ENCODE peak calls at places on chromosome 17, in five cellular contexts. Z, K, M, W and Q are unnamed samples.

GRCh38 chr17:32265192-32265895 is at the start of gene RHBDL3:
- DNase-seq in K (peak; percentile 42), M (no peak), W (peak; percentile 64), Z (no peak), Q (no peak)

GRCh38 chr17:17226451-17227265 is 10.3 kb downstream of the FLCN start:
- DNase-seq in W (no peak), Z (no peak), K (no peak), M (no peak), Q (no peak)

GRCh38 chr17:1072551-1072961 is 75.6 kb downstream of the TIMM22 start:
- DNase-seq in K (no peak), W (no peak), M (no peak), Z (no peak), Q (no peak)

GRCh38 chr17:29111816-29112499 is 68.2 kb downstream of the MYO18A start:
- DNase-seq in K (peak; percentile 81), W (peak; percentile 72), M (peak; percentile 86), Z (no peak), Q (peak; percentile 62)

GRCh38 chr17:20085283-20085875 is 76.2 kb downstream of the SPECC1 start:
- DNase-seq in K (no peak), M (no peak), W (no peak), Z (no peak), Q (no peak)

GRCh38 chr17:65797809-65798208 is 236.4 kb upstream of the AXIN2 start:
- DNase-seq in K (no peak), W (no peak), M (no peak), Z (no peak), Q (no peak)

GRCh38 chr17:68646626-68647526 is 45.7 kb upstream of the FAM20A start:
- DNase-seq in M (no peak), K (no peak), Z (no peak), W (no peak), Q (no peak)

GRCh38 chr17:81906476-81907218 is 4.6 kb downstream of the PCYT2 start:
- DNase-seq in M (no peak), K (peak; percentile 14), W (no peak), Z (no peak), Q (no peak)

GRCh38 chr17:64504769-64505319 is 1.2 kb downstream of the DDX5 start:
- DNase-seq in Z (no peak), W (no peak), M (no peak), K (no peak), Q (no peak)

GRCh38 chr17:28743243-28744103 is at the start of gene TRAF4:
- DNase-seq in W (peak; percentile 81), K (peak; percentile 79), M (peak; percentile 79), Z (peak; percentile 78), Q (peak; percentile 62)

GRCh38 chr17:66365204-66365524 is 62.8 kb downstream of the PRKCA start:
- DNase-seq in K (no peak), W (no peak), M (no peak), Z (no peak), Q (no peak)

GRCh38 chr17:45394913-45395568 is 37.6 kb downstream of the ARHGAP27 start:
- DNase-seq in K (peak; percentile 59), W (peak; percentile 75), Z (peak; percentile 16), M (peak; percentile 60), Q (peak; percentile 20)

GRCh38 chr17:3030096-3030495 is 33.3 kb downstream of the OR1D5 start:
- DNase-seq in Z (no peak), M (no peak), W (no peak), K (no peak), Q (no peak)

GRCh38 chr17:80760501-80760900 is 215.9 kb downstream of the RPTOR start:
- DNase-seq in W (no peak), Z (no peak), K (no peak), M (no peak), Q (no peak)

GRCh38 chr17:17886253-17886652 is 49.5 kb upstream of the SREBF1 start:
- DNase-seq in M (no peak), K (peak; percentile 55), Z (no peak), W (no peak), Q (no peak)

GRCh38 chr17:55161935-55162555 is 102.7 kb upstream of the HLF start:
- DNase-seq in K (no peak), M (no peak), W (no peak), Z (no peak), Q (no peak)

GRCh38 chr17:40247926-40248495 is 28.9 kb downstream of the WIPF2 start:
- DNase-seq in K (no peak), W (no peak), Z (no peak), M (no peak), Q (no peak)

DNA sequence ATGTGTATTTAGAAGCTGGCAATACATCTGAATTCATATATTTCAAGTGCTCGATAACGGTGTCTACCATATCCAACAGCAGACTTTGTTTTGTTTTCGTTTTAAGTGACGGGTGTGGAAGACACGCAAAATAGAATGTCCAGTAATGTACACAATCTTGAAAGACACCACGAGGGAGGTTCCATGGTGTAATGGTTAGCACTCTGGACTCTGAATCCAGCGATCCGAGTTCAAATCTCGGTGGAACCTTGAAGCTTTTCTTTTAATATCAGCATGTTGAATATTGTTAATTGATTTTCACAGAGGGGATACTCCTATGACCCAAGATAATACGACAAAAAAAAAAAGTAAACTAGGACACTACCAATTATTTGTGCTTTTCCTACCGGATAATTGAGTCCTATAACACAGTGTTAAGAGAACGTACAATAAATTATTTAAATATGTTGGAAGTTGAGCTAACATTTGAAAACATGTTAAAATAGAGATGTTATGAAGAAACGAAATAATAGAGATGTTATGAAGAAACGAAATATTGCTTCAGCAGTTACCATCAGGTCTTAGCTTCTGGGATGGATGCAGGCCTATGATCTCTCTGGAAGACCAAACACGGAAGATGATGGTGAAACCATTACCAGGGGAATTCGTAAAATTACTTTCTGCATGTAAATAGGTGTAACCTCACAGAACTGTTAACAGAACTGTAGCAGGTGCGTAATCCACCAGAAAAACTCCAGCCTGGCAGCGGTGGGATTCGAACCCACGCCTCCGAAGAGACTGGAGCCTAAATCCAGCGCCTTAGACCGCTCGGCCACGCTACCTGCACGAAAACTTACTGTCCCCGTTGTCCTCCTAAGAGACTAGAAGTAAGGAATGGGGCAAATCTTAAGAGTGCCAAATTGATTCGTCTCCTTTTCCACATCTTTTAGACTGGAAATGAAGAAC is 1.5 kb upstream of the ALOXE3 start:
- DNase-seq in M (peak; percentile 91), Z (peak; percentile 60), W (peak; percentile 83), K (peak; percentile 75), Q (peak; percentile 73)
- H3K27ac ChIP-seq in M (peak overlapping the region; percentile 73), Z (peak overlapping the region; percentile 68), W (peak overlapping the region; percentile 69), K (peak overlapping the region; percentile 41), Q (no peak overlapping the region)

GRCh38 chr17:48642843-48643696 is 16.9 kb upstream of the HOXB9 start:
- DNase-seq in K (no peak), M (no peak), Z (no peak), W (no peak), Q (no peak)
- H3K27ac ChIP-seq in K (no peak overlapping the region), M (no peak overlapping the region), Z (no peak overlapping the region), W (no peak overlapping the region), Q (no peak overlapping the region)

GRCh38 chr17:76004750-76005262 is 4.2 kb downstream of the CDK3 start:
- DNase-seq in Z (no peak), W (no peak), M (no peak), K (no peak), Q (no peak)
- H3K27ac ChIP-seq in Z (peak overlapping the region; percentile 49), W (peak overlapping the region; percentile 37), M (no peak overlapping the region), K (no peak overlapping the region), Q (no peak overlapping the region)

GRCh38 chr17:73776978-73777567 is 132.8 kb upstream of the SDK2 start:
- DNase-seq in M (no peak), K (no peak), W (no peak), Z (no peak), Q (no peak)
- H3K27ac ChIP-seq in M (no peak overlapping the region), K (no peak overlapping the region), W (no peak overlapping the region), Z (no peak overlapping the region), Q (no peak overlapping the region)

GRCh38 chr17:30809867-30810266 is 14.6 kb downstream of the CRLF3 start:
- DNase-seq in Z (no peak), K (no peak), M (no peak), W (no peak), Q (no peak)
- H3K27ac ChIP-seq in Z (peak overlapping the region; percentile 7), K (peak overlapping the region; percentile 32), M (no peak overlapping the region), W (no peak overlapping the region), Q (peak overlapping the region; percentile 70)

GRCh38 chr17:79647456-79647915 is 36.6 kb upstream of the RBFOX3 start:
- DNase-seq in K (no peak), M (no peak), Z (no peak), W (no peak), Q (no peak)

GRCh38 chr17:79645022-79645776 is 34.3 kb upstream of the RBFOX3 start:
- DNase-seq in M (no peak), Z (no peak), K (no peak), W (no peak), Q (no peak)

GRCh38 chr17:79646721-79647455 is 36.0 kb upstream of the RBFOX3 start:
- DNase-seq in M (no peak), W (no peak), Z (no peak), K (no peak), Q (no peak)

GRCh38 chr17:79645777-79646088 is 34.9 kb upstream of the RBFOX3 start:
- DNase-seq in K (no peak), Z (no peak), M (no peak), W (no peak), Q (no peak)

DNA sequence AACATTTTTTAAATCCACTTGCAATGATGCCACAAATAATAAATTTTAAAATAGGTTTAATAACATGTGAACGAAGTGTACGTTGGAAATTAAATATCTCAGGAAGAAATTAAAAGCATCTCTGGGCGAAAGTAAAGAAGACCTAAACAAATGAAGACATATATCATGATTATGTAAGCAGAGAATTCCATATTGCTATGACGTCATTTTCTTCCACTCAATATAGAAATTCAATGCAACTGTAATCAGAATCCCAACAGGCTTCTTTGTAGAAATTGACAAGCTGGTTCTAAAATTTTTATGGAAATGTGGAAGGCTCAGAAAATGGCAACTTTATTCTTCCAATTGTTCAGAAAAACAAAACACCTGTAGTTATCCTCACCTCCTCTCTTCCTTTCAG is 33.8 kb upstream of the RBFOX3 start:
- DNase-seq in W (no peak), M (no peak), Z (no peak), K (no peak), Q (no peak)
- H3K27ac ChIP-seq in W (no peak overlapping the region), M (no peak overlapping the region), Z (no peak overlapping the region), K (no peak overlapping the region), Q (no peak overlapping the region)

GRCh38 chr17:38851434-38851833 is 2.1 kb downstream of the RPL23 start:
- DNase-seq in W (no peak), M (no peak), K (no peak), Z (no peak), Q (no peak)
- H3K27ac ChIP-seq in W (no peak overlapping the region), M (no peak overlapping the region), K (no peak overlapping the region), Z (no peak overlapping the region), Q (peak overlapping the region; percentile 86)

DNA sequence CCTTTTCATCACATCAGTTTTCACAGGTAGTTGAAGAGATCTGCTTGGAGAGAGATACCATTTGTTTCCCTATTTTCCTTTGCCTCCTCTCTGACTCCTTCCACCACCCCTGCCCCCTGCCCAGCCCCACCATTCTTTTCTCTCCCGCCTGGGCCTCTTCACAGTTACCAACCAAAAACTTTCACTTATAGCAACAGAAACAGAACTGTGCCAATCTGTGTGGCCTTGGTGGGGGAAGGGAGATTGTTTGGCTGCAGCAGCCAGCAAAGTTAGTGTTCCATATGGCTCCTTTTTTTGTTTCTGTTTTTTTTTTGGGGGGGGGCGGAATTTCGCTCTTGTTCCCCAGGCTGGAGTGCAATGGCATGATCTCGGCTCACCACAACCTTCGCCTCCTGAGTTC is 17.2 kb upstream of the ARL4D start:
- DNase-seq in Z (no peak), K (no peak), W (no peak), M (peak; percentile 58), Q (no peak)
- H3K27ac ChIP-seq in Z (no peak overlapping the region), K (no peak overlapping the region), W (no peak overlapping the region), M (peak overlapping the region; percentile 66), Q (no peak overlapping the region)